ENCODE peak calls at places on chromosomes 7 and 10, in seven cellular contexts. W, C, N, F, L, J and I are unnamed samples.

GRCh38 chr10:86285136-86285790 is 81.3 kb downstream of the GRID1 start:
- DNase-seq in F (no peak), J (no peak), L (no peak), C (no peak), N (no peak), W (no peak), I (no peak)

GRCh38 chr7:6406121-6406520 is 41.6 kb downstream of the DAGLB start:
- DNase-seq in F (no peak), C (no peak), W (no peak), J (no peak), N (no peak), L (no peak), I (no peak)

GRCh38 chr7:31493714-31494181 is 20.1 kb upstream of the ITPRID1 start:
- DNase-seq in C (no peak), F (peak), J (peak), W (no peak), N (no peak), L (no peak), I (no peak)

GRCh38 chr10:12617205-12618175 is 268.1 kb downstream of the CAMK1D start:
- DNase-seq in N (no peak), J (no peak), C (no peak), W (peak), L (no peak), F (no peak), I (no peak)

GRCh38 chr10:79210672-79211071 is 136.6 kb upstream of the PPIF start:
- DNase-seq in W (no peak), N (no peak), F (no peak), L (no peak), J (no peak), C (no peak), I (no peak)

GRCh38 chr10:103776878-103777591 is 78.3 kb downstream of the SH3PXD2A start:
- DNase-seq in C (no peak), J (no peak), N (no peak), L (no peak), W (no peak), F (no peak), I (no peak)

GRCh38 chr10:107614939-107615665 is 450.6 kb upstream of the SORCS1 start:
- DNase-seq in N (no peak), L (no peak), J (no peak), F (no peak), W (no peak), C (no peak), I (no peak)

GRCh38 chr10:129332476-129332875 is 134.6 kb upstream of the MGMT start:
- DNase-seq in J (peak), F (no peak), L (peak), W (no peak), N (peak), C (peak), I (peak)

GRCh38 chr10:132518572-132519381 is 18.8 kb upstream of the INPP5A start:
- DNase-seq in N (peak), C (peak), J (no peak), W (no peak), F (peak), L (peak), I (peak)

GRCh38 chr10:99870051-99870730 is 87.8 kb downstream of the ABCC2 start:
- DNase-seq in C (no peak), J (no peak), F (no peak), W (no peak), L (no peak), N (no peak), I (no peak)

GRCh38 chr10:21700474-21700873 is 166.4 kb downstream of the MLLT10 start:
- DNase-seq in J (no peak), C (no peak), F (no peak), L (no peak), N (no peak), W (no peak), I (no peak)

GRCh38 chr7:97024209-97025129 is at the start of gene DLX5:
- DNase-seq in N (peak), L (no peak), C (peak), W (no peak), F (peak), J (no peak), I (no peak)

GRCh38 chr7:33937871-33938270 is 32.5 kb downstream of the BMPER start:
- DNase-seq in L (no peak), J (no peak), F (no peak), C (no peak), N (no peak), W (no peak), I (no peak)

GRCh38 chr10:10824611-10825148 is 193.0 kb upstream of the CELF2 start:
- DNase-seq in C (no peak), J (no peak), W (no peak), L (no peak), N (no peak), F (no peak), I (no peak)
- TF ChIP-seq SP1 in C (no peak), J (no peak), W (no peak), L (no peak), N (no peak), F (no peak), I (no peak)

DNA sequence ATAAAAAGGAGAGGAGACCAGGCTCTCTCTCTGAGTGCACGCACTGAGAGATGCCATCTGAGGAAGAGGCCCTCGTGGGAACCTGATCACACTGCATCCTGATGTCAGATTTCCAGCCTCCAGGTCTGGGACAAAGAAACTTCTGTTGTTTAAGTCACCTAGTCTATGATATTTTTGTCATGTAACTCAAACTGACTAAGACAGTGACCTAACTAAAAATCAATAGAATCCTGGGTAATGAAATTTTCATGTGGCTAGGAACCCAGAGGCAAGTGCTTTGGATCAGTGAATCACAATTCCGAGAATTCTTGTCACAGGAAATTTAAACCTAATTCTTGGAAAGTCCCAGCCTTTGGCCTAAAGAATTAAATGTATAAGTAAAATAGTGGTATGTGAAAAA is 107.7 kb downstream of the SLC16A9 start:
- DNase-seq in F (no peak), L (no peak), W (no peak), C (no peak), J (no peak), N (no peak), I (no peak)
- TF ChIP-seq SP1 in F (no peak), L (no peak), W (no peak), C (no peak), J (no peak), N (no peak), I (no peak)

DNA sequence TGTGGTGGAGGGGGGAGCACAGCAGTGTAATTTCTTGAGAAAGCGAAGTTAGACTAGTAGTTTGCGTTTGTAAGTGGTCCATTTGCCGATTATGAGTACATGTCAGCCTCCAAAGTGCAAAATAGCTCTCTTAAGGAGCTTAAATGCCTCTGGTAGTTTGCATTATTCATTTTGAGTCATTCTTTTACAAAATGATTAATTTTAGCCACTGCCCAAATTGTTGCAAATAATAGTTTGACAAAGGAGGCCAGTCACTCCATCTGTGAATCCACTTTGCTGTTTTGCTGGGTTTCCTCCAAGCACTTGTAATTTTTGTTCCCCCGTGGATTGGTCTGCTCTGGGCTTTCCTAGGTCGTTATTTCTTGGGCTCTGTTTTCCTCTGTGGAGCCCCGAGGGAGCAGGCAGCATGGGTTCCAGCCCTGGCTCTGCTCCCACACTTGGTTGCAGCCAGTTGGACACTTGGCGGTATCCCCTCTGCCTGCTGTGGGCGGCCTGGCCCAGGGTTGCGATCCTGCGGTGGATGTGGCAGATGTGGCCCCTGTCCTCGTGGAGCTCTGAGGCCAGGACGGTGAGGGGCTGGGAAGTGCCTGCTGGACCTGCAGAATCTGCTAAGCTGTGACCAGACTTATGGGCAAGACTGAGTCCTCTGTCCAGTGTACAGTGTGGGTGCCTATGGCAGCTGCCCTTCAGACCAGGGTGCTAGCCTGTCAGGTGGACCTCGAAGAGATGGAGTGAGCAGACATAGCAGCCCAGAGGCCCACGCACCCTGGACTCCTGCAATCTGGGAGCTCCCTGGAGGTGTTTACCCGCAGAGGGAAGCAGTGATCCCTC is 129.1 kb upstream of the BTBD16 start:
- DNase-seq in C (no peak), L (no peak), J (no peak), F (no peak), N (no peak), W (no peak), I (no peak)
- TF ChIP-seq SP1 in C (no peak), L (no peak), J (no peak), F (no peak), N (no peak), W (no peak), I (no peak)

GRCh38 chr10:62728479-62728878 is 76.0 kb upstream of the ADO start:
- DNase-seq in C (no peak), J (no peak), N (no peak), L (no peak), F (no peak), W (no peak), I (no peak)
- TF ChIP-seq SP1 in C (no peak), J (no peak), N (no peak), L (no peak), F (no peak), W (no peak), I (no peak)